ENCODE peak calls at places on chromosomes 11 and 22, in seven cellular contexts. D, L, J, H, K, V and B are unnamed samples.

GRCh38 chr11:123475478-123475877 is 45.4 kb downstream of the GRAMD1B start:
- DNase-seq in D (no peak), L (peak; percentile 65), J (no peak), H (no peak), K (no peak), V (no peak), B (no peak)

GRCh38 chr11:132088551-132088950 is 718.1 kb downstream of the NTM start:
- DNase-seq in D (no peak), L (no peak), J (no peak), H (no peak), K (no peak), V (no peak), B (no peak)

GRCh38 chr11:40882301-40882700 is 577.2 kb downstream of the LRRC4C start:
- DNase-seq in D (no peak), L (no peak), J (no peak), H (no peak), K (no peak), V (no peak), B (no peak)

GRCh38 chr11:12444601-12445000 is 67.2 kb downstream of the PARVA start:
- DNase-seq in D (no peak), L (no peak), J (no peak), H (no peak), K (no peak), V (no peak), B (no peak)

GRCh38 chr22:30056015-30056414 is 24.2 kb upstream of the HORMAD2 start:
- DNase-seq in D (no peak), L (no peak), J (no peak), H (no peak), K (no peak), V (no peak), B (no peak)

GRCh38 chr11:116782728-116783127 is 5.1 kb downstream of the ZPR1 start:
- DNase-seq in D (no peak), L (peak; percentile 76), J (no peak), H (no peak), K (no peak), V (no peak), B (peak; percentile 26)

GRCh38 chr11:131498631-131499053 is 128.2 kb downstream of the NTM start:
- DNase-seq in D (no peak), L (no peak), J (no peak), H (no peak), K (no peak), V (no peak), B (no peak)

GRCh38 chr22:36481393-36482168 is at the start of gene TXN2:
- DNase-seq in D (peak; percentile 89), L (peak; percentile 99), J (peak; percentile 82), H (peak; percentile 90), K (peak; percentile 97), V (peak; percentile 96), B (peak; percentile 91)

GRCh38 chr11:41379084-41379483 is 80.4 kb downstream of the LRRC4C start:
- DNase-seq in D (no peak), L (no peak), J (no peak), H (no peak), K (no peak), V (no peak), B (no peak)

GRCh38 chr11:31326470-31327148 is 42.9 kb downstream of the DCDC1 start:
- DNase-seq in D (no peak), L (no peak), J (no peak), H (no peak), K (no peak), V (peak; percentile 47), B (no peak)

GRCh38 chr22:46193898-46194310 is 43.6 kb downstream of the PPARA start:
- DNase-seq in D (no peak), L (peak; percentile 34), J (no peak), H (peak; percentile 47), K (no peak), V (no peak), B (no peak)

GRCh38 chr11:71336996-71337772 is 84.8 kb upstream of the SHANK2 start:
- DNase-seq in D (no peak), L (no peak), J (no peak), H (no peak), K (no peak), V (no peak), B (no peak)

GRCh38 chr11:35567737-35568465 is 42.5 kb upstream of the PAMR1 start:
- DNase-seq in D (no peak), L (no peak), J (no peak), H (no peak), K (no peak), V (no peak), B (no peak)

GRCh38 chr22:23065069-23065451 is 5.3 kb upstream of the GNAZ start:
- DNase-seq in D (no peak), L (no peak), J (no peak), H (no peak), K (no peak), V (no peak), B (no peak)

GRCh38 chr11:88384004-88384677 is 46.6 kb upstream of the CTSC start:
- DNase-seq in D (peak; percentile 7), L (peak; percentile 44), J (no peak), H (no peak), K (no peak), V (no peak), B (no peak)

GRCh38 chr11:118046051-118046963 is 30.6 kb upstream of the TMPRSS4 start:
- DNase-seq in D (no peak), L (no peak), J (peak; percentile 44), H (no peak), K (no peak), V (no peak), B (peak; percentile 26)

GRCh38 chr11:11813288-11813962 is 28.3 kb upstream of the USP47 start:
- DNase-seq in D (peak; percentile 31), L (peak; percentile 87), J (no peak), H (no peak), K (no peak), V (no peak), B (no peak)

GRCh38 chr22:44729391-44730012 is 22.9 kb upstream of the ARHGAP8 start:
- DNase-seq in D (no peak), L (peak; percentile 86), J (no peak), H (no peak), K (no peak), V (no peak), B (no peak)

GRCh38 chr11:116498161-116498560 is 274.6 kb downstream of the BUD13 start:
- DNase-seq in D (no peak), L (no peak), J (no peak), H (no peak), K (no peak), V (no peak), B (no peak)

GRCh38 chr11:105912666-105913065 is 109.4 kb downstream of the MSANTD4 start:
- DNase-seq in D (no peak), L (no peak), J (no peak), H (no peak), K (no peak), V (no peak), B (no peak)

GRCh38 chr11:9982127-9982795 is 311.8 kb downstream of the SBF2 start:
- DNase-seq in D (no peak), L (peak; percentile 20), J (no peak), H (no peak), K (no peak), V (no peak), B (no peak)
- H3K36me3 ChIP-seq in D (no peaks in the 10 kb centered on the region), L (no peaks in the 10 kb centered on the region), J (no peaks in the 10 kb centered on the region), H (no peaks in the 10 kb centered on the region), K (peaks cover 5% of the 10 kb centered on the region), V (no peaks in the 10 kb centered on the region), B (no peaks in the 10 kb centered on the region)

GRCh38 chr22:37983860-37984791 is at the start of gene SOX10:
- DNase-seq in D (no peak), L (no peak), J (no peak), H (no peak), K (no peak), V (no peak), B (no peak)

GRCh38 chr22:37982938-37983859 is 1.2 kb downstream of the SOX10 start:
- DNase-seq in D (no peak), L (no peak), J (no peak), H (peak; percentile 37), K (no peak), V (no peak), B (no peak)

GRCh38 chr22:37979782-37980181 is 4.6 kb downstream of the SOX10 start:
- DNase-seq in D (no peak), L (no peak), J (no peak), H (no peak), K (no peak), V (no peak), B (no peak)

GRCh38 chr22:37981282-37982011 is 2.9 kb downstream of the SOX10 start:
- DNase-seq in D (no peak), L (no peak), J (no peak), H (no peak), K (no peak), V (no peak), B (no peak)

GRCh38 chr22:37982151-37982838 is 2.1 kb downstream of the SOX10 start:
- DNase-seq in D (no peak), L (no peak), J (no peak), H (no peak), K (no peak), V (no peak), B (no peak)
- TF ChIP-seq CTCF in D (no peak), L (no peak), J (no peak), H (no peak), K (no peak), V (no peak), B (no peak)

DNA sequence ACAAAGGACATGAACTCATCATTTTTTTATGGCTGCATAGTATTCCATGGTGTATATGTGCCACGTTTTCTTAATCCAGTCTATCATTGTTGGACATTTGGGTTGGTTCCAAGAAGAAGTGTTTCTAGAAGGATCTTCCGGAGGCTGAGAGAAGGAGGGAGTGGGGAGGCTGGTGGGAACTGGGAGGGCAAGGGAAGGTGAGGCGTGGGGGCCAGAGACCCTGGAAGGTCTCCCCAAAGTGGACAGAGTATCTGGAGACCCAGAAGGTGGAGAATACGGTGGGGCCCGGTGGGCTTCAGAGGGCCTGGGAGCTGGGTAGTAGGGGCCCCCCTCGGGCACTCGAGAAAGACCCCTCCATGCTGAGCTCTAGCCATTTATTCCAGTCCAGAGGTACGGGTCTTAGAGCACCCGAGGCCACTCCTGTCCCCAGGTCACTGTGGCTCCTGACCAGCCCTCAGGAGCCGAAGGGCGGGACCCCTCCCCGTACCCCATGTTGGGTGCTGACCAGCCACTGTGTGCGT is 38.9 kb upstream of the MUC5AC start:
- DNase-seq in D (no peak), L (no peak), J (no peak), H (no peak), K (no peak), V (no peak), B (no peak)
- H3K4me3 ChIP-seq in D (no peak overlapping the region), L (no peak overlapping the region), J (no peak overlapping the region), H (no peak overlapping the region), K (no peak overlapping the region), V (no peak overlapping the region), B (no peak overlapping the region)

GRCh38 chr11:68264741-68265540 is 6.8 kb downstream of the C11orf24 start:
- DNase-seq in D (no peak), L (no peak), J (no peak), H (no peak), K (no peak), V (no peak), B (no peak)

GRCh38 chr11:68267881-68268240 is 3.9 kb downstream of the C11orf24 start:
- DNase-seq in D (no peak), L (no peak), J (no peak), H (no peak), K (no peak), V (no peak), B (no peak)

GRCh38 chr11:68264244-68264643 is 7.5 kb downstream of the C11orf24 start:
- DNase-seq in D (no peak), L (no peak), J (no peak), H (no peak), K (no peak), V (no peak), B (no peak)

GRCh38 chr11:68266936-68267880 is 4.6 kb downstream of the C11orf24 start:
- DNase-seq in D (no peak), L (peak; percentile 26), J (no peak), H (peak; percentile 47), K (peak; percentile 58), V (no peak), B (no peak)

GRCh38 chr11:68266121-68266891 is 5.5 kb downstream of the C11orf24 start:
- DNase-seq in D (no peak), L (no peak), J (peak; percentile 81), H (no peak), K (peak; percentile 94), V (peak; percentile 94), B (peak; percentile 67)
- H3K36me3 ChIP-seq in D (peaks cover 55% of the 10 kb centered on the region), L (peaks cover 17% of the 10 kb centered on the region), J (peaks cover 30% of the 10 kb centered on the region), H (peaks cover 84% of the 10 kb centered on the region), K (peaks cover 85% of the 10 kb centered on the region), V (no peaks in the 10 kb centered on the region), B (peaks cover 31% of the 10 kb centered on the region)